ENCODE peak calls at places on chromosomes 6 and 20, in five cellular contexts. One of them, this sample, is unnamed.

GRCh38 chr6:123804771-123805540 is 1.3 kb downstream of the NKAIN2 start:
- DNase-seq in K562: no peak
- DNase-seq in HepG2: no peak
- DNase-seq in H1: no peak
- DNase-seq in A549: no peak
- DNase-seq in this sample: no peak

GRCh38 chr6:125667326-125667725 is 82.1 kb upstream of the HEY2 start:
- DNase-seq in A549: no peak
- DNase-seq in H1: no peak
- DNase-seq in K562: no peak
- DNase-seq in HepG2: no peak
- DNase-seq in this sample: no peak

GRCh38 chr6:7639427-7639826 is 49.4 kb downstream of the SNRNP48 start:
- DNase-seq in HepG2: no peak
- DNase-seq in A549: no peak
- DNase-seq in K562: no peak
- DNase-seq in H1: no peak
- DNase-seq in this sample: no peak

GRCh38 chr6:156952401-156952800 is 175.2 kb downstream of the ARID1B start:
- DNase-seq in H1: no peak
- DNase-seq in HepG2: no peak
- DNase-seq in K562: no peak
- DNase-seq in A549: no peak
- DNase-seq in this sample: no peak

GRCh38 chr6:24431045-24431451 is 28.3 kb downstream of the MRS2 start:
- DNase-seq in A549: peak; percentile 57
- DNase-seq in K562: peak; percentile 68
- DNase-seq in HepG2: peak; percentile 65
- DNase-seq in H1: no peak
- DNase-seq in this sample: peak; percentile 54

GRCh38 chr20:21388566-21388965 is 8.8 kb downstream of the NKX2-4 start:
- DNase-seq in HepG2: no peak
- DNase-seq in H1: no peak
- DNase-seq in K562: no peak
- DNase-seq in A549: no peak
- DNase-seq in this sample: no peak

GRCh38 chr6:122289721-122290501 is 109.5 kb upstream of the HSF2 start:
- DNase-seq in H1: no peak
- DNase-seq in K562: no peak
- DNase-seq in HepG2: peak; percentile 13
- DNase-seq in A549: peak; percentile 4
- DNase-seq in this sample: peak; percentile 7

GRCh38 chr6:29499704-29500103 is 11.9 kb upstream of the MAS1L start:
- DNase-seq in HepG2: no peak
- DNase-seq in H1: peak; percentile 11
- DNase-seq in K562: no peak
- DNase-seq in A549: no peak
- DNase-seq in this sample: no peak

GRCh38 chr6:90478278-90478677 is 108.6 kb downstream of the MAP3K7 start:
- DNase-seq in H1: peak; percentile 56
- DNase-seq in K562: peak; percentile 58
- DNase-seq in A549: no peak
- DNase-seq in HepG2: no peak
- DNase-seq in this sample: no peak

GRCh38 chr6:170434114-170434820 is 118.8 kb downstream of the PSMB1 start:
- DNase-seq in HepG2: peak; percentile 23
- DNase-seq in A549: no peak
- DNase-seq in H1: peak; percentile 49
- DNase-seq in K562: no peak
- DNase-seq in this sample: peak; percentile 50

GRCh38 chr20:25073544-25073943 is 8.4 kb downstream of the VSX1 start:
- DNase-seq in H1: peak; percentile 37
- DNase-seq in A549: no peak
- DNase-seq in HepG2: no peak
- DNase-seq in K562: peak; percentile 49
- DNase-seq in this sample: no peak

GRCh38 chr20:13493143-13493542 is 145.6 kb downstream of the TASP1 start:
- DNase-seq in K562: no peak
- DNase-seq in A549: no peak
- DNase-seq in H1: no peak
- DNase-seq in HepG2: no peak
- DNase-seq in this sample: no peak

GRCh38 chr6:46170357-46171289 is at the start of gene ENPP5:
- DNase-seq in A549: no peak
- DNase-seq in H1: peak; percentile 92
- DNase-seq in HepG2: no peak
- DNase-seq in K562: peak; percentile 37
- DNase-seq in this sample: no peak

GRCh38 chr20:8019178-8019997 is at the start of gene TMX4:
- DNase-seq in HepG2: peak; percentile 98
- DNase-seq in H1: peak; percentile 95
- DNase-seq in K562: peak; percentile 93
- DNase-seq in A549: peak; percentile 96
- DNase-seq in this sample: peak; percentile 94

GRCh38 chr20:42565106-42565990 is 624.4 kb downstream of the PTPRT start:
- DNase-seq in HepG2: no peak
- DNase-seq in K562: no peak
- DNase-seq in H1: no peak
- DNase-seq in A549: no peak
- DNase-seq in this sample: no peak

GRCh38 chr6:116461563-116462507 is 660 bp downstream of the CALHM6 start:
- DNase-seq in A549: no peak
- DNase-seq in HepG2: no peak
- DNase-seq in H1: peak; percentile 83
- DNase-seq in K562: no peak
- DNase-seq in this sample: peak; percentile 47

GRCh38 chr20:709864-710761 is 34.5 kb upstream of the SCRT2 start:
- DNase-seq in K562: no peak
- DNase-seq in H1: no peak
- DNase-seq in HepG2: no peak
- DNase-seq in A549: no peak
- DNase-seq in this sample: no peak

GRCh38 chr20:37317316-37317715 is 27.9 kb downstream of the MANBAL start:
- DNase-seq in H1: no peak
- DNase-seq in HepG2: no peak
- DNase-seq in K562: no peak
- DNase-seq in A549: no peak
- DNase-seq in this sample: no peak

GRCh38 chr20:44909872-44910689 is at the start of gene PABPC1L:
- DNase-seq in H1: peak; percentile 87
- DNase-seq in K562: peak; percentile 95
- DNase-seq in A549: peak; percentile 61
- DNase-seq in HepG2: peak; percentile 78
- DNase-seq in this sample: peak; percentile 54

GRCh38 chr6:142478117-142478516 is 176.3 kb downstream of the ADGRG6 start:
- DNase-seq in H1: no peak
- DNase-seq in A549: peak; percentile 58
- DNase-seq in K562: peak; percentile 23
- DNase-seq in HepG2: peak; percentile 46
- DNase-seq in this sample: peak; percentile 41

GRCh38 chr6:85169189-85169588 is 280.7 kb upstream of the NT5E start:
- DNase-seq in K562: no peak
- DNase-seq in H1: no peak
- DNase-seq in HepG2: no peak
- DNase-seq in A549: no peak
- DNase-seq in this sample: no peak

GRCh38 chr20:64140956-64141355 is 23.3 kb upstream of the MYT1 start:
- DNase-seq in H1: no peak
- DNase-seq in A549: no peak
- DNase-seq in K562: no peak
- DNase-seq in HepG2: no peak
- DNase-seq in this sample: no peak

GRCh38 chr6:28841290-28841689 is 82.5 kb downstream of the TRIM27 start:
- DNase-seq in A549: peak; percentile 48
- DNase-seq in K562: no peak
- DNase-seq in H1: no peak
- DNase-seq in HepG2: no peak
- DNase-seq in this sample: no peak

GRCh38 chr20:16801919-16802651 is 53.9 kb downstream of the OTOR start:
- DNase-seq in HepG2: peak; percentile 66
- DNase-seq in H1: peak; percentile 93
- DNase-seq in A549: peak; percentile 69
- DNase-seq in K562: peak; percentile 17
- DNase-seq in this sample: peak; percentile 53

GRCh38 chr6:165403006-165403405 is 93.6 kb upstream of the C6orf118 start:
- DNase-seq in H1: no peak
- DNase-seq in A549: no peak
- DNase-seq in HepG2: no peak
- DNase-seq in K562: no peak
- DNase-seq in this sample: no peak

GRCh38 chr20:53371216-53371615 is 222.4 kb downstream of the ZNF217 start:
- DNase-seq in HepG2: no peak
- DNase-seq in K562: no peak
- DNase-seq in A549: no peak
- DNase-seq in H1: no peak
- DNase-seq in this sample: no peak

GRCh38 chr6:105282801-105283585 is 103.2 kb upstream of the POPDC3 start:
- DNase-seq in A549: no peak
- DNase-seq in K562: no peak
- DNase-seq in HepG2: no peak
- DNase-seq in H1: no peak
- DNase-seq in this sample: no peak

GRCh38 chr6:20483902-20484497 is 50.3 kb upstream of the CDKAL1 start:
- DNase-seq in HepG2: no peak
- DNase-seq in H1: no peak
- DNase-seq in K562: no peak
- DNase-seq in A549: no peak
- DNase-seq in this sample: no peak

GRCh38 chr20:13322198-13322597 is 101.1 kb downstream of the ISM1 start:
- DNase-seq in H1: no peak
- DNase-seq in HepG2: peak; percentile 79
- DNase-seq in A549: no peak
- DNase-seq in K562: no peak
- DNase-seq in this sample: no peak

GRCh38 chr20:10551732-10552724 is 116.9 kb downstream of the SLX4IP start:
- DNase-seq in HepG2: no peak
- DNase-seq in K562: no peak
- DNase-seq in A549: no peak
- DNase-seq in H1: no peak
- DNase-seq in this sample: no peak

GRCh38 chr6:76992553-76992952 is 470.7 kb downstream of the HTR1B start:
- DNase-seq in A549: no peak
- DNase-seq in HepG2: no peak
- DNase-seq in H1: no peak
- DNase-seq in K562: no peak
- DNase-seq in this sample: no peak

GRCh38 chr6:143999406-143999805 is 8.7 kb downstream of the PLAGL1 start:
- DNase-seq in HepG2: no peak
- DNase-seq in K562: no peak
- DNase-seq in H1: no peak
- DNase-seq in A549: no peak
- DNase-seq in this sample: peak; percentile 89

GRCh38 chr6:144931172-144932035 is 646.3 kb downstream of the UTRN start:
- DNase-seq in A549: peak; percentile 35
- DNase-seq in K562: peak; percentile 11
- DNase-seq in HepG2: peak; percentile 27
- DNase-seq in H1: peak; percentile 56
- DNase-seq in this sample: peak; percentile 36

GRCh38 chr6:55916188-55916587 is 40.8 kb upstream of the BMP5 start:
- DNase-seq in HepG2: no peak
- DNase-seq in K562: no peak
- DNase-seq in H1: no peak
- DNase-seq in A549: no peak
- DNase-seq in this sample: peak; percentile 69

DNA sequence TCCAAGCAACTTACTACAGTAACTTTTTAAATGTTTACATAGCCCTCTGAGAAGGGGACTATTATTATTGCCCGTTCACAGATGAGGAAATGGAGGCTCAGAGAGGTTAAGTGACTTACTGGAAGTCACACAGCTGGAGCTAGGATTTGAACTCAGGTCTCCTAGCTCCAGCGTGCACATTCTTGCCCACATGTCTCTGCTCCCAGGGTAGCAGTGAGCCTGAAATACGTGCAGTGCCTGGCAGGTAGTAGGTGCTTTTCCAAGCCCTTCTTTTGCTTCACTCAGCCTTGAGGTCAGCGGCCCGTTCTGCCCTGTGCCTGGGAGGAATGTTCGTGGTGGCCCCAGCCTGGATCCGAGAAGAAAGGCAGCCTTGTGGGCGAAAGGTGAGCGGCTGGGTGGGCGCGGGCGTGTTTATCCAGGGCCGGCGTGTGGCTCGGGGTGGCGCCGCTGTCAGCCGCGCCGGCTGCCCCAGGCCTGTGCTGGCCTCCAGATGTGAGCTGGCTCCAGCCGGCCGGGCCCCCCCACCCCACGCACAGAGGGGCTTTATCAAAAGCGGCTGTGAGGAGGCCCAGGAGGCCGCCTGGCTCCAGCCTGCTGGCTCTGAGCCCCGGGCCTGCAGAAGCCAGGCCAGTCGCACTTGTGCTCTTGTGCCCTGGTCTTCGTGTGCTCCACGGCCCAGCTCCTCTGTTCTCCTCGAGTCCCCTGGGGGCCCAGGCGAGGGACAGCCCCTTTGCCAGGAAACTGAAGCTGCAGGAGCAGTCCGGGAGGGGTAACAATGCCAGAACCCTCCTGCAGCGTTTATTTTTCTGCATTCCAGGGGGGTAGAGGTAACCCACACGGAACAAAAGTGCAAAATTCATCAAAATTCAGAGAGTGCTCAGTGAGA is 58.1 kb downstream of the UBE2V1 start:
- DNase-seq in H1: no peak
- DNase-seq in HepG2: peak; percentile 67
- DNase-seq in K562: no peak
- DNase-seq in A549: no peak
- DNase-seq in this sample: peak; percentile 41
- TF ChIP-seq MAFK in H1: no peak
- TF ChIP-seq MAFK in HepG2: no peak
- TF ChIP-seq MAFK in K562: no peak
- TF ChIP-seq MAFK in A549: no peak
- TF ChIP-seq MAFK in this sample: no peak

GRCh38 chr20:49887251-49887827 is 28.0 kb downstream of the SPATA2 start:
- DNase-seq in HepG2: no peak
- DNase-seq in A549: no peak
- DNase-seq in K562: no peak
- DNase-seq in H1: no peak
- DNase-seq in this sample: peak; percentile 38
- TF ChIP-seq MAFK in HepG2: no peak
- TF ChIP-seq MAFK in A549: no peak
- TF ChIP-seq MAFK in K562: no peak
- TF ChIP-seq MAFK in H1: no peak
- TF ChIP-seq MAFK in this sample: no peak

GRCh38 chr6:155103816-155104366 is 108.8 kb downstream of the TIAM2 start:
- DNase-seq in H1: no peak
- DNase-seq in HepG2: no peak
- DNase-seq in A549: no peak
- DNase-seq in K562: no peak
- DNase-seq in this sample: no peak
- TF ChIP-seq MAFK in H1: no peak
- TF ChIP-seq MAFK in HepG2: no peak
- TF ChIP-seq MAFK in A549: no peak
- TF ChIP-seq MAFK in K562: no peak
- TF ChIP-seq MAFK in this sample: no peak

DNA sequence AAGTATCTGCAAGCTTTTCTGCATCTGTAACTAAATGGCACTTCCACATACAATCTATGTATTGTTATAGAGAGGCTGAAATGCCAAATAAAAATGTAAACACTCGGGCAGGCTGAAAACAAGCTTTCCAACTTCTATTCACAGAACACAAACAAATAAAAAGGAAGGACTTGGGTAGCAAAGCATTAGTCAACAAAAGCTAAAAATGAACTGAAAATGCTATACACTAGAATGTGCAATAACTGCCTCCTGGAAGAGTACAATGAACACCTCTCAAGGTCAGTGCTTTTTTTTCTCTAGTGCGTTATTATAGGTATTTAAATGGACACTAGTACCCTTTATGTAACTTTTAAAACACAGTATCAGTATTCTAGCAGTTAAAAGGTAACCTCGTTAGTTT is 31.4 kb downstream of the STK38 start:
- DNase-seq in H1: no peak
- DNase-seq in HepG2: no peak
- DNase-seq in A549: no peak
- DNase-seq in K562: no peak
- DNase-seq in this sample: no peak
- TF ChIP-seq MAFK in H1: no peak
- TF ChIP-seq MAFK in HepG2: no peak
- TF ChIP-seq MAFK in A549: no peak
- TF ChIP-seq MAFK in K562: no peak
- TF ChIP-seq MAFK in this sample: no peak